ENCODE peak calls at places on chromosomes 16 and 17, in eight cellular contexts. R, H, X, S, N, V, C and K are unnamed samples.
A peak's percentile ranks its signal among the peaks of the same experiment; 100 is the strongest.

GRCh38 chr16:4315185-4316102 is at the start of gene GLIS2:
- DNase-seq in R (peak; percentile 94), H (no peak), X (no peak), S (peak; percentile 56), N (no peak), V (no peak), C (peak; percentile 80), K (peak; percentile 84)

GRCh38 chr16:14284930-14285541 is 213.9 kb downstream of the MRTFB start:
- DNase-seq in R (peak; percentile 31), H (no peak), X (no peak), S (peak; percentile 44), N (no peak), V (no peak), C (no peak), K (peak; percentile 79)

GRCh38 chr17:2365132-2365531 is 27.8 kb downstream of the SGSM2 start:
- DNase-seq in R (no peak), H (no peak), X (no peak), S (no peak), N (no peak), V (no peak), C (no peak), K (no peak)

GRCh38 chr16:1542166-1542500 is 8.7 kb downstream of the TMEM204 start:
- DNase-seq in R (no peak), H (no peak), X (no peak), S (no peak), N (no peak), V (no peak), C (no peak), K (no peak)

GRCh38 chr16:89449726-89450335 is 40.5 kb downstream of the ANKRD11 start:
- DNase-seq in R (no peak), H (no peak), X (no peak), S (no peak), N (no peak), V (no peak), C (no peak), K (no peak)

GRCh38 chr17:50205111-50205821 is 3.8 kb upstream of the COL1A1 start:
- DNase-seq in R (no peak), H (no peak), X (no peak), S (no peak), N (no peak), V (no peak), C (no peak), K (peak; percentile 53)

GRCh38 chr17:66387391-66387981 is 85.1 kb downstream of the PRKCA start:
- DNase-seq in R (no peak), H (no peak), X (no peak), S (no peak), N (no peak), V (no peak), C (no peak), K (no peak)

GRCh38 chr16:72766506-72766905 is 281.4 kb downstream of the ZFHX3 start:
- DNase-seq in R (no peak), H (no peak), X (no peak), S (no peak), N (no peak), V (no peak), C (no peak), K (no peak)

GRCh38 chr17:31373150-31374082 is 18.1 kb upstream of the RAB11FIP4 start:
- DNase-seq in R (peak; percentile 67), H (no peak), X (peak; percentile 42), S (peak; percentile 32), N (no peak), V (no peak), C (no peak), K (peak; percentile 71)

GRCh38 chr17:31544186-31544585 is 152.7 kb downstream of the RAB11FIP4 start:
- DNase-seq in R (no peak), H (no peak), X (no peak), S (no peak), N (no peak), V (no peak), C (no peak), K (no peak)

GRCh38 chr16:75319513-75320401 is 68.3 kb upstream of the BCAR1 start:
- DNase-seq in R (peak; percentile 69), H (no peak), X (no peak), S (peak; percentile 80), N (no peak), V (no peak), C (no peak), K (peak; percentile 97)

GRCh38 chr17:66578781-66579489 is 256.0 kb upstream of the CACNG5 start:
- DNase-seq in R (no peak), H (no peak), X (peak; percentile 55), S (no peak), N (no peak), V (no peak), C (no peak), K (no peak)